ENCODE peak calls at places on chromosomes 12 and 14, in four cellular contexts. One of them, this sample, is unnamed. For H3K27me3, the result is how much of the 10 kb centered on the place peaks cover.

GRCh38 chr12:113781415-113782198 is 184.5 kb downstream of the RBM19 start:
- DNase-seq in CD4-positive, CD25-positive, alpha-beta regulatory T cell: no peak
- DNase-seq in cardiac muscle cell: peak
- DNase-seq in GM23248: peak
- DNase-seq in this sample: no peak

GRCh38 chr12:90757957-90758356 is 197.0 kb downstream of the CCER1 start:
- DNase-seq in cardiac muscle cell: no peak
- DNase-seq in GM23248: no peak
- DNase-seq in CD4-positive, CD25-positive, alpha-beta regulatory T cell: no peak
- DNase-seq in this sample: no peak

GRCh38 chr12:109818253-109818652 is 14.9 kb downstream of the TRPV4 start:
- DNase-seq in CD4-positive, CD25-positive, alpha-beta regulatory T cell: no peak
- DNase-seq in GM23248: no peak
- DNase-seq in cardiac muscle cell: no peak
- DNase-seq in this sample: no peak

GRCh38 chr12:48221645-48222044 is 18.6 kb upstream of the OR10AD1 start:
- DNase-seq in CD4-positive, CD25-positive, alpha-beta regulatory T cell: no peak
- DNase-seq in cardiac muscle cell: peak
- DNase-seq in GM23248: no peak
- DNase-seq in this sample: no peak

GRCh38 chr12:98409543-98409942 is 105.8 kb upstream of the TMPO start:
- DNase-seq in cardiac muscle cell: no peak
- DNase-seq in CD4-positive, CD25-positive, alpha-beta regulatory T cell: no peak
- DNase-seq in GM23248: no peak
- DNase-seq in this sample: no peak

GRCh38 chr12:57242691-57243454 is 8.1 kb downstream of the STAC3 start:
- DNase-seq in GM23248: peak
- DNase-seq in CD4-positive, CD25-positive, alpha-beta regulatory T cell: peak
- DNase-seq in cardiac muscle cell: peak
- DNase-seq in this sample: peak

GRCh38 chr14:50871914-50872732 is at the start of gene ABHD12B:
- DNase-seq in cardiac muscle cell: peak
- DNase-seq in GM23248: peak
- DNase-seq in CD4-positive, CD25-positive, alpha-beta regulatory T cell: no peak
- DNase-seq in this sample: no peak

GRCh38 chr14:90374813-90375212 is 22.0 kb upstream of the CALM1 start:
- DNase-seq in CD4-positive, CD25-positive, alpha-beta regulatory T cell: no peak
- DNase-seq in GM23248: no peak
- DNase-seq in cardiac muscle cell: no peak
- DNase-seq in this sample: no peak

GRCh38 chr14:65179918-65180724 is 77.8 kb upstream of the MAX start:
- DNase-seq in CD4-positive, CD25-positive, alpha-beta regulatory T cell: no peak
- DNase-seq in cardiac muscle cell: peak
- DNase-seq in GM23248: peak
- DNase-seq in this sample: peak

GRCh38 chr12:105554223-105554678 is 223.8 kb downstream of the C12orf75 start:
- DNase-seq in GM23248: no peak
- DNase-seq in CD4-positive, CD25-positive, alpha-beta regulatory T cell: no peak
- DNase-seq in cardiac muscle cell: no peak
- DNase-seq in this sample: no peak

GRCh38 chr12:124195226-124195938 is 99.5 kb upstream of the RFLNA start:
- DNase-seq in GM23248: no peak
- DNase-seq in cardiac muscle cell: no peak
- DNase-seq in CD4-positive, CD25-positive, alpha-beta regulatory T cell: no peak
- DNase-seq in this sample: no peak

GRCh38 chr14:69268763-69269162 is 8.8 kb downstream of the GALNT16 start:
- DNase-seq in CD4-positive, CD25-positive, alpha-beta regulatory T cell: no peak
- DNase-seq in GM23248: peak
- DNase-seq in cardiac muscle cell: peak
- DNase-seq in this sample: no peak

GRCh38 chr12:80979821-80980220 is 42.1 kb upstream of the LIN7A start:
- DNase-seq in GM23248: no peak
- DNase-seq in cardiac muscle cell: no peak
- DNase-seq in CD4-positive, CD25-positive, alpha-beta regulatory T cell: no peak
- DNase-seq in this sample: no peak

GRCh38 chr14:63039800-63040380 is 5.4 kb downstream of the KCNH5 start:
- DNase-seq in CD4-positive, CD25-positive, alpha-beta regulatory T cell: no peak
- DNase-seq in cardiac muscle cell: peak
- DNase-seq in GM23248: peak
- DNase-seq in this sample: no peak

GRCh38 chr14:53509227-53509822 is 356.2 kb upstream of the DDHD1 start:
- DNase-seq in cardiac muscle cell: peak
- DNase-seq in GM23248: peak
- DNase-seq in CD4-positive, CD25-positive, alpha-beta regulatory T cell: no peak
- DNase-seq in this sample: peak

GRCh38 chr12:86264451-86265328 is 8.5 kb upstream of the MGAT4C start:
- DNase-seq in GM23248: no peak
- DNase-seq in cardiac muscle cell: no peak
- DNase-seq in CD4-positive, CD25-positive, alpha-beta regulatory T cell: no peak
- DNase-seq in this sample: no peak

GRCh38 chr12:113242018-113242418 is 20.8 kb downstream of the TPCN1 start:
- DNase-seq in cardiac muscle cell: no peak
- DNase-seq in CD4-positive, CD25-positive, alpha-beta regulatory T cell: no peak
- DNase-seq in GM23248: peak
- DNase-seq in this sample: peak

GRCh38 chr12:5197127-5197526 is 153.4 kb downstream of the KCNA5 start:
- DNase-seq in CD4-positive, CD25-positive, alpha-beta regulatory T cell: no peak
- DNase-seq in cardiac muscle cell: no peak
- DNase-seq in GM23248: peak
- DNase-seq in this sample: no peak

GRCh38 chr14:93759781-93760307 is 28.4 kb downstream of the PRIMA1 start:
- DNase-seq in cardiac muscle cell: no peak
- DNase-seq in CD4-positive, CD25-positive, alpha-beta regulatory T cell: no peak
- DNase-seq in GM23248: no peak
- DNase-seq in this sample: peak

GRCh38 chr12:20270557-20270956 is 97.8 kb upstream of the PDE3A start:
- DNase-seq in cardiac muscle cell: no peak
- DNase-seq in GM23248: no peak
- DNase-seq in CD4-positive, CD25-positive, alpha-beta regulatory T cell: no peak
- DNase-seq in this sample: no peak

GRCh38 chr14:53581497-53581896 is 375.1 kb downstream of the BMP4 start:
- DNase-seq in GM23248: no peak
- DNase-seq in cardiac muscle cell: no peak
- DNase-seq in CD4-positive, CD25-positive, alpha-beta regulatory T cell: no peak
- DNase-seq in this sample: no peak

GRCh38 chr12:31326689-31327659 is 1.0 kb upstream of the SINHCAF start:
- DNase-seq in GM23248: peak
- DNase-seq in cardiac muscle cell: peak
- DNase-seq in CD4-positive, CD25-positive, alpha-beta regulatory T cell: no peak
- DNase-seq in this sample: peak

GRCh38 chr12:49298160-49298559 is 3.2 kb downstream of the PRPH start:
- DNase-seq in CD4-positive, CD25-positive, alpha-beta regulatory T cell: no peak
- DNase-seq in cardiac muscle cell: no peak
- DNase-seq in GM23248: no peak
- DNase-seq in this sample: no peak

GRCh38 chr12:104727866-104728449 is 230.1 kb downstream of the SLC41A2 start:
- DNase-seq in CD4-positive, CD25-positive, alpha-beta regulatory T cell: no peak
- DNase-seq in GM23248: no peak
- DNase-seq in cardiac muscle cell: peak
- DNase-seq in this sample: no peak

GRCh38 chr12:62737201-62737600 is 197.7 kb downstream of the PPM1H start:
- DNase-seq in CD4-positive, CD25-positive, alpha-beta regulatory T cell: no peak
- DNase-seq in cardiac muscle cell: no peak
- DNase-seq in GM23248: no peak
- DNase-seq in this sample: no peak

GRCh38 chr12:28099862-28100261 is 90.4 kb upstream of the CCDC91 start:
- DNase-seq in GM23248: no peak
- DNase-seq in CD4-positive, CD25-positive, alpha-beta regulatory T cell: no peak
- DNase-seq in cardiac muscle cell: no peak
- DNase-seq in this sample: no peak

GRCh38 chr12:69639400-69640016 is 28.8 kb upstream of the LRRC10 start:
- DNase-seq in cardiac muscle cell: peak
- DNase-seq in CD4-positive, CD25-positive, alpha-beta regulatory T cell: peak
- DNase-seq in GM23248: peak
- DNase-seq in this sample: peak

GRCh38 chr12:94239332-94239731 is 91.0 kb downstream of the PLXNC1 start:
- DNase-seq in cardiac muscle cell: no peak
- DNase-seq in GM23248: no peak
- DNase-seq in CD4-positive, CD25-positive, alpha-beta regulatory T cell: no peak
- DNase-seq in this sample: no peak

GRCh38 chr12:94244165-94245133 is 96.1 kb downstream of the PLXNC1 start:
- DNase-seq in cardiac muscle cell: no peak
- DNase-seq in CD4-positive, CD25-positive, alpha-beta regulatory T cell: no peak
- DNase-seq in GM23248: no peak
- DNase-seq in this sample: no peak

GRCh38 chr12:94245984-94246383 is 97.6 kb downstream of the PLXNC1 start:
- DNase-seq in CD4-positive, CD25-positive, alpha-beta regulatory T cell: no peak
- DNase-seq in cardiac muscle cell: no peak
- DNase-seq in GM23248: no peak
- DNase-seq in this sample: no peak

GRCh38 chr12:94240171-94240570 is 91.8 kb downstream of the PLXNC1 start:
- DNase-seq in cardiac muscle cell: no peak
- DNase-seq in GM23248: no peak
- DNase-seq in CD4-positive, CD25-positive, alpha-beta regulatory T cell: no peak
- DNase-seq in this sample: peak

GRCh38 chr12:94242871-94243270 is 94.5 kb downstream of the PLXNC1 start:
- DNase-seq in GM23248: no peak
- DNase-seq in CD4-positive, CD25-positive, alpha-beta regulatory T cell: no peak
- DNase-seq in cardiac muscle cell: no peak
- DNase-seq in this sample: peak
- H3K27me3 ChIP-seq in GM23248: under half
- H3K27me3 ChIP-seq in CD4-positive, CD25-positive, alpha-beta regulatory T cell: under half
- H3K27me3 ChIP-seq in cardiac muscle cell: under half
- H3K27me3 ChIP-seq in this sample: under half

GRCh38 chr12:45732936-45733335 is 3.4 kb downstream of the ARID2 start:
- DNase-seq in cardiac muscle cell: peak
- DNase-seq in GM23248: peak
- DNase-seq in CD4-positive, CD25-positive, alpha-beta regulatory T cell: no peak
- DNase-seq in this sample: no peak
- H3K4me3 ChIP-seq in cardiac muscle cell: peak
- H3K4me3 ChIP-seq in GM23248: peak
- H3K4me3 ChIP-seq in CD4-positive, CD25-positive, alpha-beta regulatory T cell: peak
- H3K4me3 ChIP-seq in this sample: no peak

DNA sequence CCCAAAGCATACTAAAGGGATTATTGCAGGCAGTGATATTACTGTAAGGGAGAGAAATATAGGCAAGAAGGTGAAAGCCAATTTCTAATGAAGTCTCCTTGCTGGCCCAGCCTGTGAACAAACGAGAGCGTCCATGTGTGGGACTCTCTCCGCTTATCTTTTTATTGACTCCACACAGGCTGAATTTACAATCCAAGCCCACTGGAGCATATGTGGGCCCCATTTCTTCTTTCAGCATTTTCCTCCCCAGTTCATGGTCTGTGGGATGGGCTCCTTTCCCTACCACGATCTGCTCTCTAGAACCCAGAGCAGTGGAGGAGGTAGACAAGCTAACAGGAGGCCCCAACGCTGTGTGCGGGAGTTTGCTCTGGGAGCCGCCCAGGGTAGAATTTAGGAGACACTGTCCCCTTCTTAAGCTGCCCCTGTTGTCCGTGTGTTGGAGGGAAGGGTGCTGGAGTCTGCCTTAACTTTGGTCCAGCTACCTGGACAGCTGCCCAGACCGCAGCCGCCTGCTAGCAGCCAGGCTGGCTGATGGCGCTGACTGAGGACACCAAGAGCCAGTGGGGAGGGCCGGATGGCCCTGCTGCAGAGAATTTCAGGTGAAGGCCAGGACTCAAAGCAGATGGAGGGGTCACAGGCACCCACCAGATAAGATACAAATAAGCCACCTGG is 3.2 kb upstream of the HOXC11 start:
- DNase-seq in CD4-positive, CD25-positive, alpha-beta regulatory T cell: no peak
- DNase-seq in cardiac muscle cell: no peak
- DNase-seq in GM23248: no peak
- DNase-seq in this sample: peak
- H3K27me3 ChIP-seq in CD4-positive, CD25-positive, alpha-beta regulatory T cell: half or more
- H3K27me3 ChIP-seq in cardiac muscle cell: half or more
- H3K27me3 ChIP-seq in GM23248: half or more
- H3K27me3 ChIP-seq in this sample: under half

GRCh38 chr12:121795029-121795977 is 1.8 kb upstream of the RHOF start:
- DNase-seq in GM23248: peak
- DNase-seq in CD4-positive, CD25-positive, alpha-beta regulatory T cell: peak
- DNase-seq in cardiac muscle cell: peak
- DNase-seq in this sample: peak
- H3K4me3 ChIP-seq in GM23248: peak
- H3K4me3 ChIP-seq in CD4-positive, CD25-positive, alpha-beta regulatory T cell: peak
- H3K4me3 ChIP-seq in cardiac muscle cell: no peak
- H3K4me3 ChIP-seq in this sample: no peak

DNA sequence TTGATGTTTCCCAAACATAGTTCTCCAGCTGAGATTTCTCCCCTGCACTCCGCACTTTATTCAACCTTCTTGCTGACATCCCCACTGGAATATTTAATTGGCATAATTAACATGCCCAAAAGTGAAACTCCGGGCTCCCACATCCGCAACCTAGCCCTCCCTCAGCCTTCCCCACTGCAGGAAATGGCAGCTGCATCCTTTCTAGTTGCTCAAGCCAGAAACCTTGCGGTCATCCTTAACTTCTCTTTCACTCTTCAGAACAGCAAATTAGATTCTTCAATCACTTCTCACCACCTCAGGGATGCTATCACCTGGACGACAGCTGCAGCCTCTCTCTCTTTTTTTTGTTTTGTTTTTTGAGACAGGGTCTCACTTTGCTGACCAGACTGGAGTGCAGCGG is 15.8 kb downstream of the FIGNL2 start:
- DNase-seq in GM23248: no peak
- DNase-seq in CD4-positive, CD25-positive, alpha-beta regulatory T cell: no peak
- DNase-seq in cardiac muscle cell: peak
- DNase-seq in this sample: no peak
- H3K27me3 ChIP-seq in GM23248: half or more
- H3K27me3 ChIP-seq in CD4-positive, CD25-positive, alpha-beta regulatory T cell: under half
- H3K27me3 ChIP-seq in cardiac muscle cell: under half
- H3K27me3 ChIP-seq in this sample: half or more

GRCh38 chr12:7106082-7106481 is 2.9 kb downstream of the C1RL start:
- DNase-seq in CD4-positive, CD25-positive, alpha-beta regulatory T cell: no peak
- DNase-seq in cardiac muscle cell: no peak
- DNase-seq in GM23248: no peak
- DNase-seq in this sample: no peak
- H3K4me3 ChIP-seq in CD4-positive, CD25-positive, alpha-beta regulatory T cell: peak
- H3K4me3 ChIP-seq in cardiac muscle cell: no peak
- H3K4me3 ChIP-seq in GM23248: no peak
- H3K4me3 ChIP-seq in this sample: no peak

GRCh38 chr12:117362391-117362790 is 965 bp upstream of the NOS1 start:
- DNase-seq in CD4-positive, CD25-positive, alpha-beta regulatory T cell: no peak
- DNase-seq in GM23248: no peak
- DNase-seq in cardiac muscle cell: no peak
- DNase-seq in this sample: no peak

GRCh38 chr12:117363953-117364486 is 2.6 kb upstream of the NOS1 start:
- DNase-seq in GM23248: no peak
- DNase-seq in CD4-positive, CD25-positive, alpha-beta regulatory T cell: no peak
- DNase-seq in cardiac muscle cell: no peak
- DNase-seq in this sample: peak

GRCh38 chr12:117361905-117362304 is 479 bp upstream of the NOS1 start:
- DNase-seq in cardiac muscle cell: no peak
- DNase-seq in GM23248: no peak
- DNase-seq in CD4-positive, CD25-positive, alpha-beta regulatory T cell: no peak
- DNase-seq in this sample: no peak

GRCh38 chr12:117365072-117365616 is 3.7 kb upstream of the NOS1 start:
- DNase-seq in CD4-positive, CD25-positive, alpha-beta regulatory T cell: no peak
- DNase-seq in GM23248: no peak
- DNase-seq in cardiac muscle cell: no peak
- DNase-seq in this sample: no peak

DNA sequence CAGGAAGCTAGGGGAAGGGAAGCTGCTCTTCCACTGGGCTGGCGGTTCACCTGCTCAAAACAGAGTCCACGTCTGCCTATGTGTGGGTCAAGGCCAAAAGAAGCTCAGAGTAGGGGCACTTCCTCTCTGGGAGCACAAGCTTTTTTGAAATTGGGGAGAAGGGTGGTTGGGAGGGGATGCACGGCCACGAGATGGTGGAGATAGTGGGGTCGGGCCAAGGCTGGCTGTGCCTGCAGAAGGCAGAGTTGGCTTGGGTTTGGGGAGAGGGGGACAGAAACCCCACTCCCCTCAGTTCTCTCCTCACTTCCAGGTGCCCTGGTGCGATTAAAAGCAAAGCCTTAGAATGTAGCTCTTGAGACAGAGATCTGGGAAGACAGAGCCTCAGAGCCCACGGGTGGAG is 1.8 kb upstream of the NOS1 start:
- DNase-seq in cardiac muscle cell: no peak
- DNase-seq in CD4-positive, CD25-positive, alpha-beta regulatory T cell: no peak
- DNase-seq in GM23248: no peak
- DNase-seq in this sample: no peak
- H3K27me3 ChIP-seq in cardiac muscle cell: half or more
- H3K27me3 ChIP-seq in CD4-positive, CD25-positive, alpha-beta regulatory T cell: under half
- H3K27me3 ChIP-seq in GM23248: under half
- H3K27me3 ChIP-seq in this sample: under half

This sample was measured in SJCRH30.